ENCODE peak calls at places on chromosomes 13 and 19, in seven cellular contexts. W, T, Q, G, U, A and R are unnamed samples.
A peak's percentile ranks its signal among the peaks of the same experiment; 100 is the strongest.

GRCh38 chr13:111610879-111611278 is 290.4 kb downstream of the TEX29 start:
- DNase-seq in U (no peak), A (no peak), Q (no peak), G (no peak), T (no peak), W (no peak), R (no peak)

GRCh38 chr19:17743874-17744273 is 7.4 kb upstream of the FCHO1 start:
- DNase-seq in T (no peak), G (no peak), Q (no peak), A (no peak), U (peak; percentile 70), W (no peak), R (no peak)

GRCh38 chr13:27375686-27376326 is 48.6 kb upstream of the GTF3A start:
- DNase-seq in T (peak; percentile 66), A (no peak), G (peak; percentile 47), U (peak; percentile 73), W (peak; percentile 76), Q (peak; percentile 93), R (peak; percentile 41)

GRCh38 chr19:55044771-55045716 is 7.0 kb upstream of the GP6 start:
- DNase-seq in T (no peak), W (no peak), G (no peak), Q (no peak), U (no peak), A (no peak), R (no peak)

GRCh38 chr13:113273856-113274590 is 23.0 kb upstream of the LAMP1 start:
- DNase-seq in W (no peak), T (no peak), A (no peak), Q (no peak), G (no peak), U (no peak), R (peak; percentile 68)

GRCh38 chr13:28268800-28269223 is 130.5 kb downstream of the PAN3 start:
- DNase-seq in Q (no peak), W (no peak), U (no peak), G (no peak), T (no peak), A (no peak), R (no peak)

GRCh38 chr19:13099073-13099999 is 3.3 kb downstream of the LYL1 start:
- DNase-seq in W (peak; percentile 81), Q (peak; percentile 87), U (peak; percentile 68), G (no peak), T (peak; percentile 81), A (peak; percentile 53), R (peak; percentile 70)

GRCh38 chr13:89269737-89270136 is 1598.6 kb downstream of the SLITRK5 start:
- DNase-seq in G (no peak), Q (no peak), T (no peak), A (no peak), U (peak; percentile 78), W (no peak), R (no peak)

GRCh38 chr19:54609356-54609791 is 15.9 kb downstream of the LILRA1 start:
- DNase-seq in T (no peak), G (no peak), U (no peak), Q (no peak), W (no peak), A (no peak), R (no peak)

GRCh38 chr13:44298314-44298713 is 75.3 kb upstream of the SERP2 start:
- DNase-seq in Q (no peak), G (no peak), A (no peak), T (no peak), W (no peak), U (no peak), R (no peak)

GRCh38 chr19:32287811-32288227 is 57.6 kb upstream of the ZNF507 start:
- DNase-seq in Q (peak; percentile 87), W (peak; percentile 75), A (peak; percentile 18), T (peak; percentile 58), G (peak; percentile 67), U (peak; percentile 89), R (peak; percentile 72)

GRCh38 chr19:16435999-16436650 is 35.6 kb downstream of the EPS15L1 start:
- DNase-seq in T (no peak), U (no peak), W (no peak), A (no peak), G (no peak), Q (no peak), R (no peak)

GRCh38 chr13:34256236-34256635 is 438.3 kb downstream of the RFC3 start:
- DNase-seq in A (no peak), G (no peak), T (no peak), Q (no peak), W (no peak), U (no peak), R (no peak)

GRCh38 chr13:49731766-49732165 is 40.5 kb upstream of the EBPL start:
- DNase-seq in U (no peak), T (no peak), Q (no peak), G (no peak), A (no peak), W (no peak), R (no peak)

DNA sequence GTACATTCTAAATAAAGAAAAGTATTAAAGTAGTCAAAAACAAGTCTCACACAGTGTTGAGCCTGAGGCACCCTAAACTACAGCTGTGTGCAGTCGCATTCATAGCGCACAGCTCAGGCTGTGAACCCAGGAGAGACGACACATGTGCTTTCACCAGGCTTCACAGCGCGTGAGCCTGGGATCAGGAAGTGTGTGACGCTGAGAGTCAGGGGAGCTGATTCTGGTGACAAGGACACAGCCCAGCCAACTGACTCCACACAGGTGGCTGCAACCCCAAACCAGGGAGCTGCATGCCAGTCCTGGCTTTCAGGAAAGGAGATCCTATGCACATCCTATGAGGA is 41.6 kb downstream of the COL4A1 start:
- DNase-seq in W (peak; percentile 64), Q (no peak), T (no peak), A (no peak), G (no peak), U (no peak), R (no peak)
- H3K4me1 ChIP-seq in W (peaks cover 12% of the 10 kb centered on the region), Q (peaks cover 46% of the 10 kb centered on the region), T (peaks cover 26% of the 10 kb centered on the region), A (peaks cover 62% of the 10 kb centered on the region), G (peaks cover 13% of the 10 kb centered on the region), U (peaks cover 15% of the 10 kb centered on the region), R (peaks cover 80% of the 10 kb centered on the region)

GRCh38 chr19:46634656-46635218 is 1.3 kb downstream of the GNG8 start:
- DNase-seq in A (no peak), Q (peak; percentile 74), W (no peak), G (no peak), U (no peak), T (no peak), R (no peak)
- H3K27me3 ChIP-seq in A (peaks cover 39% of the 10 kb centered on the region), Q (peaks cover 58% of the 10 kb centered on the region), W (no peaks in the 10 kb centered on the region), G (peaks cover 11% of the 10 kb centered on the region), U (no peaks in the 10 kb centered on the region), T (peaks cover 69% of the 10 kb centered on the region), R (no peaks in the 10 kb centered on the region)

GRCh38 chr19:2168619-2169424 is 5.1 kb downstream of the DOT1L start:
- DNase-seq in T (peak; percentile 96), G (peak; percentile 99), U (peak; percentile 53), W (peak; percentile 100), A (peak; percentile 99), Q (no peak), R (peak; percentile 100)
- H3K4me1 ChIP-seq in T (peaks cover 59% of the 10 kb centered on the region), G (peaks cover 79% of the 10 kb centered on the region), U (peaks cover 8% of the 10 kb centered on the region), W (peaks cover 13% of the 10 kb centered on the region), A (peaks cover 81% of the 10 kb centered on the region), Q (peaks cover 19% of the 10 kb centered on the region), R (peaks cover 45% of the 10 kb centered on the region)

DNA sequence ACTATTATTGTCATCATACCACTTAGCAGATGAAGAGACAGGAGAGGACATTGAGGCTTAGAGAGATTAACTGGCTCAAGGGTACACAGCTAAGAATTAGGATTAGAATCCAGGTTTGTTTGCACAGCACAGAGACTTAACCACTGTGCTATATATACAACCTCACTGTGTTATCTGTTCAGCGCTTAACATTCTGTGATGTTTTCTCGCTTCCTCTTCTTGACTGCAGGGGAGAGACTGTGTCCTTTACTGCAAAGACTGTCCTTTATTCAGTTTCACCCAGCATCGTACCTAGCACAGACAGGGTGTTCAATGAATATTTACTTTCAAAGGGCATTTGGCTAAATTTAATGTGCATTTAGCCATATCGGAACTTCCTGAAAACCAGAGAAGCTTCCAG is 54.9 kb upstream of the PCDH8 start:
- DNase-seq in U (no peak), A (no peak), W (no peak), T (no peak), Q (no peak), G (no peak), R (no peak)
- H3K27me3 ChIP-seq in U (no peaks in the 10 kb centered on the region), A (no peaks in the 10 kb centered on the region), W (no peaks in the 10 kb centered on the region), T (peaks cover 26% of the 10 kb centered on the region), Q (peaks cover 7% of the 10 kb centered on the region), G (peaks cover 2% of the 10 kb centered on the region), R (peaks cover 12% of the 10 kb centered on the region)

DNA sequence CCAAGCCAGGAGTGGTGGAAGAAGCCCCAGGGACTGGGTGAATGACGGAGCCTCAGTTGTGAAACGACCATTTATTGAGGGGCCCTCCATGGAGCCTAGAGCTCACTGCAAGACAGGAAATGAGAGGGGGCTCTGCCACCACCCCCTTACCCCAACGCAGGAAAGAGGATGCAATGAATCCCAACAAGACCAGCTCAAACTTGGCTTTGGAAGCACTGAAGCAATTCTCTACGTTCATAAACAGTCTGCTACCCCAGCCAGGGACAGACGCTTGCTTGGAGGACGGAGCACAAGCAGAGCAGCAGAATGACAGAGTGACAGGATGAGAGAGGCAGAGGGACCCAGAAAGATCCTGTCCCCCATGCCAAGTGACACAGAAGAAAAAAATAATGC is 1.0 kb downstream of the PRKACA start:
- DNase-seq in A (no peak), U (no peak), Q (no peak), T (no peak), G (no peak), W (no peak), R (no peak)
- H3K4me1 ChIP-seq in A (peaks cover 71% of the 10 kb centered on the region), U (peaks cover 13% of the 10 kb centered on the region), Q (peaks cover 49% of the 10 kb centered on the region), T (peaks cover 44% of the 10 kb centered on the region), G (peaks cover 67% of the 10 kb centered on the region), W (peaks cover 31% of the 10 kb centered on the region), R (peaks cover 71% of the 10 kb centered on the region)